ENCODE peak calls at places on chromosomes 6 and 20, in eight cellular contexts. G, O, U, N, B, Z, R and F are unnamed samples.

GRCh38 chr6:47780510-47781356 is 1.1 kb upstream of the OPN5 start:
- DNase-seq in G (peak; percentile 75), O (peak; percentile 6), U (peak; percentile 76), N (peak; percentile 71), B (no peak), Z (peak; percentile 86), R (no peak), F (peak; percentile 42)

GRCh38 chr6:89528865-89529264 is 95.9 kb downstream of the ANKRD6 start:
- DNase-seq in G (no peak), O (no peak), U (no peak), N (no peak), B (no peak), Z (no peak), R (no peak), F (no peak)

GRCh38 chr6:79028641-79029314 is 49.3 kb downstream of the PHIP start:
- DNase-seq in G (no peak), O (no peak), U (no peak), N (no peak), B (no peak), Z (no peak), R (no peak), F (no peak)

GRCh38 chr20:34222208-34222607 is 19.0 kb upstream of the ASIP start:
- DNase-seq in G (peak; percentile 98), O (no peak), U (peak; percentile 99), N (peak; percentile 93), B (no peak), Z (no peak), R (no peak), F (peak; percentile 33)

GRCh38 chr20:49230575-49231211 is 11.5 kb downstream of the DDX27 start:
- DNase-seq in G (peak; percentile 48), O (no peak), U (no peak), N (no peak), B (no peak), Z (peak; percentile 94), R (no peak), F (no peak)

GRCh38 chr20:45036044-45036755 is 64.7 kb downstream of the KCNS1 start:
- DNase-seq in G (peak; percentile 65), O (no peak), U (peak; percentile 71), N (peak; percentile 56), B (no peak), Z (peak; percentile 76), R (no peak), F (no peak)

GRCh38 chr6:157880534-157880933 is 57.5 kb downstream of the SNX9 start:
- DNase-seq in G (no peak), O (no peak), U (no peak), N (no peak), B (no peak), Z (no peak), R (no peak), F (no peak)

GRCh38 chr20:61840661-61841455 is 224.8 kb downstream of the TAF4 start:
- DNase-seq in G (no peak), O (no peak), U (no peak), N (no peak), B (no peak), Z (no peak), R (no peak), F (no peak)

GRCh38 chr6:134676307-134677281 is 273.3 kb downstream of the ALDH8A1 start:
- DNase-seq in G (no peak), O (no peak), U (peak; percentile 72), N (peak; percentile 33), B (no peak), Z (no peak), R (no peak), F (no peak)

GRCh38 chr6:97394160-97394748 is 111.2 kb upstream of the MMS22L start:
- DNase-seq in G (peak; percentile 69), O (peak; percentile 7), U (peak; percentile 54), N (peak; percentile 52), B (no peak), Z (peak; percentile 90), R (peak; percentile 29), F (peak; percentile 15)